ENCODE peak calls at places on chromosomes 13 and 19, in five cellular contexts. S, M, J, P and Y are unnamed samples.

GRCh38 chr13:100544866-100545683 is 43.5 kb downstream of the GGACT start:
- DNase-seq in S (no peak), M (no peak), J (no peak), P (no peak), Y (no peak)

GRCh38 chr13:67574320-67575233 is 344.4 kb upstream of the PCDH9 start:
- DNase-seq in S (no peak), M (no peak), J (no peak), P (no peak), Y (no peak)

GRCh38 chr19:30665449-30665848 is 293.3 kb downstream of the ZNF536 start:
- DNase-seq in S (no peak), M (no peak), J (no peak), P (no peak), Y (no peak)

GRCh38 chr13:28540612-28541011 is 45.7 kb upstream of the FLT1 start:
- DNase-seq in S (no peak), M (no peak), J (no peak), P (no peak), Y (no peak)

GRCh38 chr13:85864963-85865530 is 65.8 kb upstream of the SLITRK6 start:
- DNase-seq in S (peak; percentile 50), M (peak; percentile 6), J (no peak), P (no peak), Y (no peak)

GRCh38 chr19:19269952-19270694 is 3.0 kb downstream of the TM6SF2 start:
- DNase-seq in S (no peak), M (no peak), J (no peak), P (peak; percentile 92), Y (no peak)

GRCh38 chr13:42821437-42821836 is 40.1 kb downstream of the FAM216B start:
- DNase-seq in S (no peak), M (no peak), J (no peak), P (no peak), Y (no peak)

GRCh38 chr19:5955638-5955935 is 22.4 kb downstream of the RANBP3 start:
- DNase-seq in S (no peak), M (no peak), J (no peak), P (no peak), Y (no peak)

GRCh38 chr19:30066781-30067759 is 125.0 kb downstream of the URI1 start:
- DNase-seq in S (no peak), M (no peak), J (no peak), P (no peak), Y (no peak)

GRCh38 chr19:28502879-28503734 is 709.8 kb downstream of the UQCRFS1 start:
- DNase-seq in S (no peak), M (no peak), J (no peak), P (no peak), Y (no peak)

GRCh38 chr19:19459707-19460251 is 54.3 kb downstream of the GATAD2A start:
- DNase-seq in S (no peak), M (no peak), J (no peak), P (no peak), Y (no peak)

GRCh38 chr19:5891572-5891937 is 12.0 kb downstream of the NDUFA11 start:
- DNase-seq in S (no peak), M (no peak), J (no peak), P (no peak), Y (no peak)

GRCh38 chr13:28047784-28048388 is 52.5 kb downstream of the FLT3 start:
- DNase-seq in S (peak; percentile 22), M (no peak), J (no peak), P (no peak), Y (peak; percentile 94)

GRCh38 chr13:41019027-41019487 is at the start of gene ELF1:
- DNase-seq in S (peak; percentile 84), M (peak; percentile 65), J (no peak), P (peak; percentile 50), Y (peak; percentile 88)

GRCh38 chr19:49632576-49632975 is 7.4 kb downstream of the RRAS start:
- DNase-seq in S (no peak), M (no peak), J (no peak), P (no peak), Y (no peak)

GRCh38 chr13:37134411-37135041 is 29.1 kb upstream of the CSNK1A1L start:
- DNase-seq in S (no peak), M (no peak), J (no peak), P (no peak), Y (no peak)

GRCh38 chr13:98416408-98416807 is 160.5 kb downstream of the STK24 start:
- DNase-seq in S (no peak), M (no peak), J (no peak), P (no peak), Y (no peak)

GRCh38 chr13:32150794-32151193 is 119.2 kb downstream of the FRY start:
- DNase-seq in S (no peak), M (no peak), J (no peak), P (no peak), Y (no peak)

GRCh38 chr13:77065456-77066147 is 38.6 kb upstream of the FBXL3 start:
- DNase-seq in S (no peak), M (no peak), J (no peak), P (no peak), Y (no peak)

GRCh38 chr19:10104665-10105221 is 1.4 kb upstream of the PPAN start:
- DNase-seq in S (no peak), M (no peak), J (no peak), P (peak; percentile 12), Y (peak; percentile 100)

GRCh38 chr19:42555317-42555716 is 27.0 kb upstream of the CEACAM1 start:
- DNase-seq in S (no peak), M (no peak), J (no peak), P (no peak), Y (no peak)
- TF ChIP-seq KDM1A in S (no peak), M (no peak), J (no peak), P (no peak), Y (no peak)

DNA sequence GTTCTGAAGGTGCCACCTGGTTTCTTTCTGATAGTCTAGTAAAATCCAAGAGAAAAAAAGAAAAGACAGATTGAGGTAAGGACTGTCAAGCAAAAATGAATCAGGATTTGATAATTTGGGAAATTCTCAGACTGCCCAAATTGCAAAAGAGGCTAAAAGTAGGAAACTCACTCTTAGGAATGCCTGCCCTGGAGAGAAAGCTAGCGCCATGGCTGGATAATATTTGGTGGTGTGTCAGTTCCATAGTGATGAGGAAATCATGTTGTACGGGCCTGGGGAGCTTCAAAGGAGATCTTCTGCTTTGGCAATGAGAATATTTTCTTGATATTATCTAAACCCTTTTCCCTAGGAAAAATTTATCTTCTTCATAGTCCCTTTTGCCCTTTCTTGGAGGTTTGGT is 1008.1 kb upstream of the SLC10A2 start:
- DNase-seq in S (no peak), M (no peak), J (no peak), P (no peak), Y (no peak)
- TF ChIP-seq KDM1A in S (no peak), M (no peak), J (no peak), P (no peak), Y (no peak)

DNA sequence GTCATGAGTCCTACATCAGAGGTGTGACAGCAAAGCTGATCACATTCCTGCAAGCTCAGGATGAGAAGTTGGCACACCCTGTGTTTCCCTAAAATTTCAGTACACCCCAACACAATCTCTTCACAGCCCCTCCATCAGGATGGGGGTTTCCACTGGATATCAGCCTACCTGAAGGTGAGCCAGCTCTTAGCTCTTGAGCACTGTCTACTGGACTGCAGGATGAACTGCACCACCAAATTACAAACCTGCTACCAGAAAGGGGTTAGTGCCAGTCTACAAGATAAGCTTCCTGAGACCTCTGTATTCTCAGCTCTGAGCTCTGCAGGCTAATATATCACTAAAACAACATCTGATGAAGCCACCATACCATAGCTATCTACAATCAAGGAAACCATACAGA is 1616.2 kb upstream of the SPRY2 start:
- DNase-seq in S (no peak), M (peak; percentile 2), J (no peak), P (no peak), Y (no peak)
- TF ChIP-seq KDM1A in S (no peak), M (no peak), J (no peak), P (no peak), Y (no peak)

GRCh38 chr13:33692531-33692930 is 125.4 kb upstream of the RFC3 start:
- DNase-seq in S (no peak), M (no peak), J (no peak), P (no peak), Y (no peak)
- TF ChIP-seq KDM1A in S (no peak), M (no peak), J (no peak), P (no peak), Y (no peak)

DNA sequence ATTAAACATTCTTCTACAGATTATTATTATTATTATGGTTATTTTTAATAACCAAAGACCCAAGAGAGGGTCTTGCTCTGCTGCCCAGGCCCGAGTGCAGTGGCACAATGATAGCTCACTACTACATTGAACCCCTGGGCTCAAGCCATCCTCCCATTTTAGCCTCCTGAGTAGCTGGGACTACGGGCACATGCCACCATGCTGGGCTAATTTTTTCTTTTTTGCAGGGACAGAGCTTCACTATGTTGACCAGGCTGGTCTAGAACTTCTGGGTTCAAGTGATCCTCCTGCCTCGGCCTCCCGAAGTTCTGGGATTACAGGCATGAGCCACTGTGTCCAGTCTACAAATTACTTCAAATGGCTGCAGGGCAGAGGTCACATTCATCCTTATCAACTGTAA is 179.8 kb downstream of the KCNRG start:
- DNase-seq in S (no peak), M (no peak), J (no peak), P (no peak), Y (no peak)
- TF ChIP-seq KDM1A in S (no peak), M (no peak), J (no peak), P (no peak), Y (no peak)

DNA sequence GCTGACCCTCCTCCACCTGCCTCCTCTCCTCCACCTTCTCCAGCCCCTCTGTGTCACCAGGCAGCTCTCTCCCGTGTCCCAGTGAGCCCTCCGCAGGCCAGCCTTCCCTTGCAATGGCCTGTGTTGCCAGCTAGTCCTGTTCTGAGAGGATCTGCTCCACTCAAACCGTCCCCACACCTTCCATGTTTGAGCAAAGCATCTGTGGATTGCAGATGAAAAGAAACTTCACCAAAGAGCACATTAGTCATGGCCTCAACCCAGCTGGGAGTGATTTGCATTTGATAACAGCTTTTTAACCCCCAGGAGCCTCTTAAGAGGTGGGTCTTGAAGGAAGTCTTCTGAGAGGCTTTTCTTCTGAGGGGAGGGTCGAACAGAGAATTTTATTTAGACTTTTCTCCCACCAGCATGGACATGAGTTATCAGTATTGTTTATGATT is 72.8 kb downstream of the COL4A2 start:
- DNase-seq in S (peak; percentile 18), M (no peak), J (no peak), P (no peak), Y (no peak)
- TF ChIP-seq KDM1A in S (no peak), M (no peak), J (no peak), P (no peak), Y (no peak)